ENCODE peak calls at places on chromosome 2, in seven cellular contexts. P is K562, G is IMR-90, Q is transverse colon, L is A673, N is Panc1, K is heart left ventricle. C is an unnamed sample.

GRCh38 chr2:162067596-162067995 is 6.4 kb downstream of the DPP4 start:
- DNase-seq in G (no peak), Q (no peak), N (no peak), P (no peak), L (no peak), K (no peak), C (no peak)

GRCh38 chr2:70852824-70853223 is 17.2 kb upstream of the CD207 start:
- DNase-seq in G (no peak), P (no peak), N (no peak), K (no peak), Q (no peak), L (no peak), C (no peak)

GRCh38 chr2:101546376-101547058 is 71.6 kb upstream of the RFX8 start:
- DNase-seq in K (no peak), N (no peak), L (no peak), P (no peak), G (peak; percentile 60), Q (no peak), C (no peak)

GRCh38 chr2:199273043-199273647 is 184.6 kb downstream of the SATB2 start:
- DNase-seq in Q (no peak), P (no peak), G (peak; percentile 63), L (peak; percentile 24), K (no peak), N (no peak), C (peak; percentile 86)

GRCh38 chr2:25777077-25777476 is 101.2 kb downstream of the ASXL2 start:
- DNase-seq in K (no peak), N (no peak), G (no peak), Q (no peak), P (no peak), L (no peak), C (no peak)

GRCh38 chr2:17672583-17673317 is 80.9 kb downstream of the SMC6 start:
- DNase-seq in P (no peak), Q (no peak), L (no peak), N (no peak), G (peak; percentile 79), K (no peak), C (peak; percentile 22)

GRCh38 chr2:109474319-109474825 is 139.4 kb downstream of the SEPTIN10 start:
- DNase-seq in G (no peak), P (no peak), L (no peak), N (no peak), Q (no peak), K (no peak), C (no peak)

GRCh38 chr2:198763793-198764192 is 693.9 kb downstream of the SATB2 start:
- DNase-seq in K (no peak), G (no peak), Q (no peak), P (no peak), L (no peak), N (no peak), C (no peak)

GRCh38 chr2:104734937-104735586 is 118.9 kb upstream of the POU3F3 start:
- DNase-seq in Q (no peak), P (no peak), L (no peak), G (no peak), N (no peak), K (no peak), C (no peak)

GRCh38 chr2:45275235-45275805 is 266.1 kb upstream of the SIX2 start:
- DNase-seq in K (no peak), N (no peak), L (no peak), P (no peak), Q (no peak), G (peak; percentile 57), C (no peak)

GRCh38 chr2:224134003-224134734 is 95.1 kb upstream of the SERPINE2 start:
- DNase-seq in N (no peak), G (no peak), P (no peak), Q (no peak), K (no peak), L (no peak), C (no peak)

GRCh38 chr2:221590861-221591260 is 18.8 kb upstream of the EPHA4 start:
- DNase-seq in P (no peak), K (no peak), L (no peak), N (no peak), G (no peak), Q (no peak), C (no peak)

GRCh38 chr2:118089015-118089800 is 937 bp downstream of the INSIG2 start:
- DNase-seq in N (no peak), G (peak; percentile 58), P (peak; percentile 51), L (peak; percentile 35), Q (peak; percentile 31), K (no peak), C (no peak)

GRCh38 chr2:106068415-106068814 is 125.7 kb downstream of the UXS1 start:
- DNase-seq in N (no peak), L (peak; percentile 12), P (no peak), K (no peak), Q (no peak), G (no peak), C (no peak)

GRCh38 chr2:25558262-25558661 is 115.1 kb downstream of the DTNB start:
- DNase-seq in G (peak; percentile 85), L (peak; percentile 86), Q (no peak), N (peak; percentile 47), P (no peak), K (no peak), C (peak; percentile 39)

GRCh38 chr2:96103906-96104861 is 12.2 kb downstream of the ADRA2B start:
- DNase-seq in Q (peak; percentile 5), P (no peak), K (peak; percentile 70), G (no peak), L (no peak), N (no peak), C (no peak)

GRCh38 chr2:220224711-220225519 is 597.5 kb downstream of the SLC4A3 start:
- DNase-seq in Q (no peak), L (peak; percentile 47), K (no peak), N (no peak), P (no peak), G (peak; percentile 89), C (peak; percentile 94)

GRCh38 chr2:161425966-161426365 is 9.9 kb downstream of the TBR1 start:
- DNase-seq in K (no peak), P (no peak), L (no peak), N (no peak), G (no peak), Q (no peak), C (no peak)

GRCh38 chr2:112542974-112543760 is 902 bp downstream of the POLR1B start:
- DNase-seq in N (peak; percentile 12), P (peak; percentile 45), L (peak; percentile 49), K (no peak), G (peak; percentile 16), Q (no peak), C (no peak)

GRCh38 chr2:226813148-226813701 is 13.6 kb upstream of the IRS1 start:
- DNase-seq in N (no peak), Q (no peak), G (no peak), P (peak; percentile 20), K (no peak), L (no peak), C (no peak)

GRCh38 chr2:98769784-98770183 is 38.9 kb upstream of the MGAT4A start:
- DNase-seq in N (no peak), P (no peak), K (no peak), L (no peak), Q (no peak), G (no peak), C (no peak)

GRCh38 chr2:211085056-211085680 is 528.8 kb downstream of the CPS1 start:
- DNase-seq in L (peak; percentile 62), K (no peak), Q (no peak), G (peak; percentile 1), N (peak; percentile 13), P (peak; percentile 9), C (no peak)

GRCh38 chr2:74849228-74849892 is 15.4 kb downstream of the HK2 start:
- DNase-seq in P (no peak), K (peak; percentile 69), G (peak; percentile 33), L (no peak), N (no peak), Q (peak; percentile 64), C (no peak)

GRCh38 chr2:134926231-134926931 is 7.8 kb downstream of the CCNT2 start:
- DNase-seq in Q (no peak), K (no peak), L (no peak), N (no peak), P (peak; percentile 9), G (peak; percentile 20), C (no peak)

GRCh38 chr2:206840999-206841398 is 75.6 kb downstream of the FASTKD2 start:
- DNase-seq in Q (no peak), K (no peak), N (no peak), L (no peak), P (no peak), G (no peak), C (no peak)
- TF ChIP-seq CTCF in Q (no peak), K (no peak), N (peak; percentile 17), L (no peak), P (no peak), G (no peak), C (no peak)

GRCh38 chr2:11724151-11724550 is 22.3 kb upstream of the LPIN1 start:
- DNase-seq in N (no peak), Q (no peak), L (no peak), G (no peak), P (no peak), K (no peak), C (no peak)
- H3K27me3 ChIP-seq in N (no peaks in the 10 kb centered on the region), Q (peaks cover 4% of the 10 kb centered on the region), L (peaks cover 4% of the 10 kb centered on the region), G (peaks cover 70% of the 10 kb centered on the region), P (peaks cover 58% of the 10 kb centered on the region), K (peaks cover 3% of the 10 kb centered on the region), C (peaks cover 10% of the 10 kb centered on the region)

DNA sequence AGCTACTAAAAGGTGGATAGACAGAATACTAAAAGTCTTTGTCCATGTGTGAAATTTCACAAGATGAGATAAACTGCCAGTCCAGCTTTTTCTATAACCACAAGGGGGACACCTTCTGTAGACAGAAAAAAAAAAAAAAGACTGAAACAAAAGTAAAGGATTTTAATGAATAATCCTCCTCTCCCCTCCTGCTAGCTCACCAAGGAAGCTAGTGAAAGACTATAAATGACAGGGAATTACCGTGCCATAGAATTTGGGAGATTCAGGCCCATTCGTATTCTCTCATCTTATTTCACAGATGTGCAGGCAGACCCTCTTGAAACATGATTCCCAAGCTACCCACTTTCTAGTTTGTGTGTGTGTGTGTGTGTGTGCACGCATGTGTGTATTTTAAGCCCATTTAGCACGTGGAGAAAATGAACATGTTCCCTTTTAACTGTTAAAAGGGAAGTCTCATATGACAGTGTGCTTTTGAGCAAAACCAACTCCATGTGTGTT is 36.3 kb upstream of the SLC8A1 start:
- DNase-seq in N (peak; percentile 8), L (peak; percentile 27), K (no peak), P (no peak), Q (no peak), G (peak; percentile 56), C (no peak)
- TF ChIP-seq CTCF in N (peak; percentile 59), L (peak; percentile 43), K (peak; percentile 56), P (no peak), Q (peak; percentile 40), G (peak; percentile 58), C (peak; percentile 55)

GRCh38 chr2:30150786-30151185 is 4.0 kb downstream of the YPEL5 start:
- DNase-seq in L (no peak), Q (no peak), K (no peak), G (no peak), N (no peak), P (peak; percentile 38), C (no peak)

GRCh38 chr2:30147715-30148611 is 1.2 kb downstream of the YPEL5 start:
- DNase-seq in G (peak; percentile 40), Q (peak; percentile 85), K (peak; percentile 91), L (peak; percentile 89), P (peak; percentile 80), N (no peak), C (no peak)

GRCh38 chr2:30149976-30150375 is 3.2 kb downstream of the YPEL5 start:
- DNase-seq in L (no peak), Q (no peak), N (no peak), K (no peak), G (no peak), P (no peak), C (no peak)

GRCh38 chr2:30148850-30149249 is 2.0 kb downstream of the YPEL5 start:
- DNase-seq in K (no peak), N (no peak), Q (no peak), L (no peak), P (peak; percentile 16), G (no peak), C (no peak)

GRCh38 chr2:30149513-30149912 is 2.7 kb downstream of the YPEL5 start:
- DNase-seq in L (peak; percentile 40), Q (no peak), P (peak; percentile 53), N (no peak), K (no peak), G (no peak), C (no peak)
- H3K27me3 ChIP-seq in L (no peaks in the 10 kb centered on the region), Q (no peaks in the 10 kb centered on the region), P (no peaks in the 10 kb centered on the region), N (no peaks in the 10 kb centered on the region), K (no peaks in the 10 kb centered on the region), G (no peaks in the 10 kb centered on the region), C (no peaks in the 10 kb centered on the region)

C was measured in BJ.